ENCODE peak calls at places on chromosomes 13 and 19, in six cellular contexts. Q is breast epithelium, K is ovary, Z is transverse colon, U is body of pancreas, W is Peyer's patch. H is an unnamed sample.

GRCh38 chr19:44792286-44792685 is 14.6 kb downstream of the CBLC start:
- DNase-seq in Q (no peak), U (no peak), W (no peak), K (no peak), Z (no peak), H (no peak)

GRCh38 chr19:30093966-30094770 is 152.1 kb downstream of the URI1 start:
- DNase-seq in Q (no peak), U (no peak), W (no peak), Z (no peak), K (no peak), H (no peak)

GRCh38 chr13:93098972-93099371 is 127.6 kb upstream of the GPC6 start:
- DNase-seq in Z (peak; percentile 14), W (no peak), K (peak; percentile 13), U (peak; percentile 38), Q (no peak), H (no peak)

GRCh38 chr13:100547805-100548204 is 40.8 kb downstream of the GGACT start:
- DNase-seq in K (no peak), W (no peak), Z (no peak), U (peak; percentile 45), Q (no peak), H (no peak)

GRCh38 chr19:5926641-5927438 is 12.8 kb downstream of the CAPS start:
- DNase-seq in Z (peak; percentile 33), U (peak; percentile 54), Q (peak; percentile 52), W (no peak), K (peak; percentile 62), H (peak; percentile 45)

GRCh38 chr13:33934936-33935510 is 117.1 kb downstream of the RFC3 start:
- DNase-seq in U (no peak), Z (no peak), K (no peak), Q (no peak), W (no peak), H (no peak)

GRCh38 chr19:45187421-45188100 is 9.0 kb downstream of the BLOC1S3 start:
- DNase-seq in Q (no peak), W (no peak), U (no peak), K (no peak), Z (no peak), H (no peak)

GRCh38 chr19:17286742-17287141 is 5.0 kb downstream of the ANKLE1 start:
- DNase-seq in W (no peak), U (no peak), Q (no peak), Z (no peak), K (no peak), H (no peak)

GRCh38 chr19:10237702-10238101 is 6.6 kb upstream of the S1PR2 start:
- DNase-seq in U (no peak), Z (no peak), K (no peak), W (no peak), Q (no peak), H (no peak)

GRCh38 chr13:86000546-86000945 is 201.3 kb upstream of the SLITRK6 start:
- DNase-seq in W (no peak), Q (no peak), U (no peak), K (no peak), Z (no peak), H (no peak)

GRCh38 chr19:10896851-10897526 is 25.6 kb downstream of the CARM1 start:
- DNase-seq in W (no peak), U (no peak), Z (no peak), K (no peak), Q (no peak), H (no peak)

GRCh38 chr19:1111641-1112253 is 8.0 kb downstream of the GPX4 start:
- DNase-seq in K (peak; percentile 37), W (no peak), Q (no peak), Z (no peak), U (no peak), H (no peak)

GRCh38 chr13:75452564-75452963 is 29.4 kb downstream of the TBC1D4 start:
- DNase-seq in Z (no peak), Q (no peak), W (no peak), K (no peak), U (no peak), H (no peak)

GRCh38 chr13:48235100-48235813 is 2.3 kb downstream of the ITM2B start:
- DNase-seq in U (peak; percentile 57), Z (peak; percentile 28), W (peak; percentile 67), K (no peak), Q (no peak), H (peak; percentile 56)

GRCh38 chr13:44401577-44401976 is 28.0 kb downstream of the SERP2 start:
- DNase-seq in K (no peak), U (no peak), W (no peak), Q (no peak), Z (no peak), H (no peak)

GRCh38 chr19:58544591-58545285 is 874 bp downstream of the TRIM28 start:
- DNase-seq in Q (no peak), U (peak; percentile 42), Z (no peak), W (no peak), K (no peak), H (no peak)

GRCh38 chr19:7619671-7620441 is 9.5 kb downstream of the XAB2 start:
- DNase-seq in K (no peak), U (peak; percentile 65), W (no peak), Q (peak; percentile 89), Z (no peak), H (no peak)

GRCh38 chr19:570315-570714 is 2.1 kb upstream of the BSG start:
- DNase-seq in W (no peak), Q (no peak), Z (peak; percentile 58), K (no peak), U (no peak), H (no peak)

GRCh38 chr13:100381595-100382224 is 206.9 kb downstream of the GGACT start:
- DNase-seq in U (no peak), Q (no peak), K (no peak), Z (no peak), W (no peak), H (no peak)

GRCh38 chr19:29618871-29619270 is 12.8 kb downstream of the POP4 start:
- DNase-seq in Z (no peak), Q (no peak), W (no peak), K (no peak), U (no peak), H (no peak)

GRCh38 chr13:93422980-93423554 is 196.5 kb downstream of the GPC6 start:
- DNase-seq in K (no peak), Q (no peak), W (no peak), U (no peak), Z (no peak), H (no peak)

GRCh38 chr19:18785179-18786124 is 5.7 kb downstream of the COMP start:
- DNase-seq in W (peak; percentile 87), U (peak; percentile 81), Z (peak; percentile 88), K (peak; percentile 86), Q (peak; percentile 70), H (peak; percentile 76)
- H3K4me1 ChIP-seq in W (peaks cover 44% of the 10 kb centered on the region), U (peaks cover 39% of the 10 kb centered on the region), Z (peaks cover 21% of the 10 kb centered on the region), K (peaks cover 13% of the 10 kb centered on the region), Q (peaks cover 7% of the 10 kb centered on the region), H (peaks cover 10% of the 10 kb centered on the region)

GRCh38 chr19:19737559-19738332 is 4.8 kb upstream of the ZNF14 start:
- DNase-seq in Z (no peak), Q (no peak), U (no peak), K (no peak), W (no peak), H (no peak)

GRCh38 chr19:19738564-19738963 is 5.7 kb upstream of the ZNF14 start:
- DNase-seq in W (no peak), K (no peak), Z (no peak), U (no peak), Q (no peak), H (no peak)

DNA sequence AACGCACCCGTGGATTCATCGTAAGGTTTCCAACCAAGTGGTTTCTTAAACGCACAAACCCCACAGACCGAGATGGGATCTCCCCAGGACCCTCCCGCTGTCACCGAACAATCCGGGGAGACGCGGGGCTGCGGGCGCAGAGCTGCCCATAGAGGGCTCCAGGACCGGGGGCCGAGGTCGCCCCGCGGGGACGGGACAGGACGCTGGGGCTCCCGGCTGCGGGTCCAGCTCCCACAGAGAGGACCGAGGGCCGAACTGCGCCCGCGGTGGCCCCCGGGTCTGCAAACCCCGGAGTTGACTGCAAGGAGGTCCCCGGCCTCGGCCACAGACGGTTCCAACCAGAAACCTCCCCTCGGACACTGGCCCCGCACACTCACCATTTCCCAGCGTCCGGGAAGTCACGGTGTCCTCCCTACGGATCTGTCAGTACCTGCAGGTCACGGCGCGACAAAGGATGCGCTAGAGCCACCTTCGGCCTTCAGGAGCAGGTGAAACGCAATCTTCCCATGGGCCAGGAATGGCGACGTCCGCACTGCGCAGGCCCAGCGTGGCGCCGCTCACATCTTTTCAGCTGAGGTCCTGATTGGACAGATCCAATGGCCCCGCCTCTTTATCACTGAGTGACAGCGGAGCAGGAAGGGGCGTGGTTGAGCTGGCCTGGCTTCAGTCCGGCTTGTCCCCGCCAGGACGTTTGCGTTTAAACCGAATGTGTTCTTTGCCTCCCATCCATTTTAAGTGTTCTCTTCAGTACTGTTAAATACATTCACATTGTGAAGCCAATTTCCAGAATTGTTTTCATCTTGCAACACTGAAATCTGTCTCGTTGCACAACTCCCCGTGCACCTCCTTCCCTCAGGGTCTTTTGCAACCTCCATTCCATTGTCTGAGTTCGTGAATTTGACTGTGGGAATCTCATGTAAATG is at the start of gene ZNF14:
- DNase-seq in Q (peak; percentile 95), Z (peak; percentile 95), W (peak; percentile 98), U (peak; percentile 97), K (peak; percentile 95), H (peak; percentile 87)
- TF ChIP-seq POLR2A in Q (peak; percentile 84), Z (peak; percentile 70), W (peak; percentile 56), U (peak; percentile 83), K (peak; percentile 88), H (peak; percentile 62)

GRCh38 chr19:38661166-38661565 is 13.7 kb downstream of the ACTN4 start:
- DNase-seq in K (no peak), Z (no peak), Q (no peak), U (no peak), W (no peak), H (no peak)

GRCh38 chr19:38661996-38662395 is 14.5 kb downstream of the ACTN4 start:
- DNase-seq in Z (peak; percentile 55), U (peak; percentile 81), K (no peak), W (no peak), Q (no peak), H (no peak)

GRCh38 chr19:38663957-38664502 is 16.6 kb downstream of the ACTN4 start:
- DNase-seq in W (no peak), Z (no peak), Q (peak; percentile 79), U (peak; percentile 50), K (no peak), H (peak; percentile 87)

GRCh38 chr19:38663156-38663651 is 15.8 kb downstream of the ACTN4 start:
- DNase-seq in U (no peak), Z (no peak), W (no peak), Q (no peak), K (no peak), H (no peak)

DNA sequence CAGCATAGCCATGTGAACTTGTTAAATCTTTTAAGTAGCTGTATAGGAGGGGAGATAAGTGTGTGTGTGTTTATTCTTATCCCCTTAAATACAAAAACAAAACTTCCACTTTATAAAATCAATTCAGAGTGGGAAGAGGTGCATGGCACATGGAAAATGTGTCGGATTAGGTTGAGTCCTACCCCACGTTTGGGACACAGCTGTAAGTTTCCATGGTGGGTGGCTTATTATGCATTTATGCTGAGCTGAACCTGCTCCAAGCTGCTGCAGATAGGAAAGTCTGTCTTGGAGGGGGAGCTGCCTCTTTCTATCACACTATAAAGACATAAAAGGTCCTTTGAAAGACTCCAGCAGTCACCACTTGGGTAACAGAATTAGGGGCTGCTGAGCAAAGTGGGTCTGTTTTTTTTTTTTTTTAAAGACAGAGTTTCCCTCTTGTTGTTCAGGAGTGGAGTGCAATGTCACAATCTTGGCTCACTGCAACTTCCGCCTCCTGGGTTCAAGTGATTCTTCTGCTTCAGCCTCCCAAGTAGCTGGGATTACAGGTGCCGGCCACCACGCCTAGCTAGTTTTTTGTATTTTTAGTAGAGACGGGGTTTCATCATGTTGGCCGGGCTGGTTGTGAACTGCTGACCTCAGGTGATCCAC is 15.2 kb downstream of the ACTN4 start:
- DNase-seq in Q (no peak), K (no peak), Z (no peak), U (no peak), W (no peak), H (no peak)
- H3K4me1 ChIP-seq in Q (peaks cover 54% of the 10 kb centered on the region), K (peaks cover 59% of the 10 kb centered on the region), Z (peaks cover 100% of the 10 kb centered on the region), U (peaks cover 100% of the 10 kb centered on the region), W (peaks cover 98% of the 10 kb centered on the region), H (peaks cover 98% of the 10 kb centered on the region)

GRCh38 chr19:35553385-35554000 is 8.1 kb downstream of the TMEM147 start:
- DNase-seq in W (no peak), Q (no peak), Z (no peak), U (no peak), K (no peak), H (no peak)
- TF ChIP-seq POLR2A in W (no peak), Q (no peak), Z (no peak), U (no peak), K (no peak), H (no peak)

H was measured in gastrocnemius medialis.